ENCODE peak calls at places on chromosomes 12 and 14, in seven cellular contexts. T, V, E, O, P, X and J are unnamed samples.

GRCh38 chr14:65102441-65103149 is at the start of gene MAX:
- DNase-seq in T (peak), V (peak), E (peak), O (peak), P (peak), X (peak), J (peak)

GRCh38 chr14:103194256-103195045 is 71.2 kb downstream of the TNFAIP2 start:
- DNase-seq in T (no peak), V (no peak), E (no peak), O (no peak), P (no peak), X (peak), J (no peak)

GRCh38 chr14:30874120-30874998 is at the start of gene COCH:
- DNase-seq in T (peak), V (no peak), E (peak), O (no peak), P (peak), X (peak), J (no peak)

GRCh38 chr14:56422703-56423213 is 156.8 kb upstream of the TMEM260 start:
- DNase-seq in T (peak), V (no peak), E (peak), O (no peak), P (peak), X (peak), J (peak)

GRCh38 chr14:77140343-77140936 is 1.2 kb downstream of the ZDHHC22 start:
- DNase-seq in T (no peak), V (no peak), E (no peak), O (no peak), P (no peak), X (no peak), J (no peak)

GRCh38 chr14:102362084-102362483 is 606 bp downstream of the CINP start:
- DNase-seq in T (no peak), V (no peak), E (peak), O (peak), P (peak), X (no peak), J (peak)

GRCh38 chr12:127150479-127150878 is 1116.5 kb upstream of the TMEM132C start:
- DNase-seq in T (no peak), V (no peak), E (no peak), O (no peak), P (no peak), X (no peak), J (no peak)

GRCh38 chr12:111446044-111446581 is 40.4 kb downstream of the SH2B3 start:
- DNase-seq in T (no peak), V (no peak), E (peak), O (no peak), P (peak), X (no peak), J (no peak)

GRCh38 chr12:57708296-57708695 is 14.4 kb downstream of the OS9 start:
- DNase-seq in T (no peak), V (no peak), E (no peak), O (no peak), P (no peak), X (no peak), J (no peak)

GRCh38 chr12:64890873-64891468 is 66.5 kb downstream of the TBC1D30 start:
- DNase-seq in T (peak), V (no peak), E (peak), O (no peak), P (peak), X (peak), J (peak)

GRCh38 chr12:122523280-122523679 is 3.5 kb downstream of the RSRC2 start:
- DNase-seq in T (no peak), V (no peak), E (no peak), O (no peak), P (no peak), X (peak), J (peak)

GRCh38 chr14:47660158-47660557 is 15.2 kb downstream of the MDGA2 start:
- DNase-seq in T (no peak), V (no peak), E (no peak), O (no peak), P (no peak), X (no peak), J (no peak)

GRCh38 chr12:39752482-39753147 is 133.0 kb upstream of the ABCD2 start:
- DNase-seq in T (no peak), V (peak), E (no peak), O (no peak), P (no peak), X (no peak), J (no peak)

GRCh38 chr14:76011959-76012802 is 26.6 kb downstream of the IFT43 start:
- DNase-seq in T (no peak), V (no peak), E (no peak), O (no peak), P (no peak), X (no peak), J (no peak)

GRCh38 chr12:87439990-87440827 is 589.0 kb downstream of the C12orf50 start:
- DNase-seq in T (peak), V (no peak), E (no peak), O (no peak), P (no peak), X (no peak), J (peak)

GRCh38 chr12:916240-916639 is 33.3 kb downstream of the RAD52 start:
- DNase-seq in T (no peak), V (no peak), E (no peak), O (no peak), P (no peak), X (no peak), J (no peak)

GRCh38 chr12:32139064-32139421 is 32.4 kb downstream of the BICD1 start:
- DNase-seq in T (no peak), V (no peak), E (no peak), O (peak), P (no peak), X (no peak), J (no peak)

GRCh38 chr12:124854637-124855184 is 9.0 kb downstream of the SCARB1 start:
- DNase-seq in T (no peak), V (no peak), E (no peak), O (no peak), P (no peak), X (no peak), J (no peak)

GRCh38 chr12:58372298-58372697 is 430.9 kb downstream of the ATP23 start:
- DNase-seq in T (no peak), V (no peak), E (no peak), O (peak), P (no peak), X (no peak), J (no peak)

GRCh38 chr14:84963518-84963917 is 566.4 kb upstream of the FLRT2 start:
- DNase-seq in T (no peak), V (no peak), E (no peak), O (no peak), P (no peak), X (no peak), J (no peak)

GRCh38 chr14:106844608-106845285 is 1318.4 kb downstream of the TMEM121 start:
- DNase-seq in T (no peak), V (no peak), E (peak), O (no peak), P (peak), X (peak), J (peak)
- TF ChIP-seq JUND in T (no peak), V (no peak), E (no peak), O (no peak), P (no peak), X (no peak), J (no peak)

GRCh38 chr12:49489720-49490119 is 49.1 kb upstream of the KCNH3 start:
- DNase-seq in T (peak), V (no peak), E (no peak), O (no peak), P (no peak), X (no peak), J (no peak)
- TF ChIP-seq JUND in T (peak), V (no peak), E (no peak), O (no peak), P (peak), X (no peak), J (no peak)

GRCh38 chr14:44803239-44803905 is 158.4 kb downstream of the KLHL28 start:
- DNase-seq in T (peak), V (no peak), E (peak), O (peak), P (peak), X (peak), J (peak)
- TF ChIP-seq JUND in T (no peak), V (no peak), E (no peak), O (no peak), P (no peak), X (no peak), J (no peak)

GRCh38 chr12:120196363-120196762 is 1.8 kb upstream of the GCN1 start:
- DNase-seq in T (no peak), V (no peak), E (no peak), O (no peak), P (no peak), X (no peak), J (no peak)
- TF ChIP-seq JUND in T (no peak), V (no peak), E (no peak), O (no peak), P (no peak), X (no peak), J (no peak)

GRCh38 chr12:14403711-14404164 is 38.3 kb downstream of the ATF7IP start:
- DNase-seq in T (no peak), V (no peak), E (no peak), O (peak), P (peak), X (no peak), J (no peak)
- TF ChIP-seq JUND in T (no peak), V (no peak), E (no peak), O (no peak), P (no peak), X (no peak), J (no peak)

GRCh38 chr14:68976160-68977067 is 2.7 kb downstream of the ACTN1 start:
- DNase-seq in T (no peak), V (no peak), E (no peak), O (no peak), P (peak), X (peak), J (no peak)
- TF ChIP-seq JUND in T (no peak), V (no peak), E (no peak), O (no peak), P (no peak), X (no peak), J (no peak)

GRCh38 chr12:84411031-84411430 is 501.6 kb downstream of the SLC6A15 start:
- DNase-seq in T (no peak), V (no peak), E (no peak), O (no peak), P (no peak), X (no peak), J (no peak)

GRCh38 chr12:84408936-84409335 is 503.7 kb downstream of the SLC6A15 start:
- DNase-seq in T (no peak), V (no peak), E (no peak), O (no peak), P (no peak), X (no peak), J (no peak)

DNA sequence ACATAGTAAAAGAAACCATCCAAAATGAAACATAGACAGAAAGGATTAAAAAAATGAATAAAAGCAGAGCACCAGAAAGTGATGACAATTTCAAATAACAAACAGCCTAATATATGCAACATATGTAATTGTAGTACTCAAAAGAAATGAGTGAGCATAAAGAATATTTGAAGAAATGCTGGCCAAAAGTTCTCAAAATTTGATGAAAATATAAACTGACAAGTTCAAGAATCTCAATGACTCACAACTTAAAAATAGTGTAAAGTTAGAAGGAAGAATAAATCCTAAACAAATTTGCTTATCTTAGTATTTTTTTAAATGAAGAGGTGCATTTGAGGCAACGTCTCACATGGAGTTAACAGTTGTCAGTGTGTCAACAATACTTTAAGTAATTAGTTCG is 498.9 kb downstream of the SLC6A15 start:
- DNase-seq in T (no peak), V (no peak), E (no peak), O (no peak), P (no peak), X (no peak), J (no peak)
- TF ChIP-seq JUND in T (no peak), V (no peak), E (no peak), O (no peak), P (no peak), X (no peak), J (no peak)

GRCh38 chr12:69714542-69714941 is 15.4 kb upstream of the BEST3 start:
- DNase-seq in T (no peak), V (no peak), E (no peak), O (no peak), P (peak), X (no peak), J (no peak)

GRCh38 chr12:69708649-69709048 is 9.5 kb upstream of the BEST3 start:
- DNase-seq in T (no peak), V (no peak), E (no peak), O (no peak), P (no peak), X (no peak), J (no peak)

GRCh38 chr12:69712826-69713225 is 13.7 kb upstream of the BEST3 start:
- DNase-seq in T (no peak), V (no peak), E (no peak), O (no peak), P (no peak), X (no peak), J (no peak)
- TF ChIP-seq JUND in T (no peak), V (no peak), E (no peak), O (no peak), P (no peak), X (no peak), J (no peak)